ENCODE peak calls at places on chromosome 11, in five cellular contexts. One of them, this sample, is unnamed.
A peak's percentile ranks its signal among the peaks of the same experiment; 100 is the strongest.

GRCh38 chr11:133824593-133824992 is 20.7 kb downstream of the SPATA19 start:
- DNase-seq in T follicular helper cell: no peak
- DNase-seq in stimulated activated CD4-positive, alpha-beta T cell treated with anti-CD3 and anti-CD28 coated beads, Interleukin-2, amount 100 ng/mL, for 4 hours: no peak
- DNase-seq in T-helper 2 cell: no peak
- DNase-seq in NB4: no peak
- DNase-seq in this sample: no peak

GRCh38 chr11:131447268-131447667 is 76.9 kb downstream of the NTM start:
- DNase-seq in T follicular helper cell: no peak
- DNase-seq in stimulated activated CD4-positive, alpha-beta T cell treated with anti-CD3 and anti-CD28 coated beads, Interleukin-2, amount 100 ng/mL, for 4 hours: no peak
- DNase-seq in T-helper 2 cell: no peak
- DNase-seq in NB4: no peak
- DNase-seq in this sample: no peak

GRCh38 chr11:8105133-8105532 is 24.1 kb downstream of the TUB start:
- DNase-seq in T follicular helper cell: no peak
- DNase-seq in stimulated activated CD4-positive, alpha-beta T cell treated with anti-CD3 and anti-CD28 coated beads, Interleukin-2, amount 100 ng/mL, for 4 hours: no peak
- DNase-seq in T-helper 2 cell: no peak
- DNase-seq in NB4: no peak
- DNase-seq in this sample: no peak

GRCh38 chr11:125165111-125165663 is 636 bp downstream of the PKNOX2 start:
- DNase-seq in T follicular helper cell: no peak
- DNase-seq in stimulated activated CD4-positive, alpha-beta T cell treated with anti-CD3 and anti-CD28 coated beads, Interleukin-2, amount 100 ng/mL, for 4 hours: no peak
- DNase-seq in T-helper 2 cell: no peak
- DNase-seq in NB4: peak; percentile 14
- DNase-seq in this sample: no peak

GRCh38 chr11:8841899-8842298 is 69.1 kb upstream of the AKIP1 start:
- DNase-seq in T follicular helper cell: no peak
- DNase-seq in stimulated activated CD4-positive, alpha-beta T cell treated with anti-CD3 and anti-CD28 coated beads, Interleukin-2, amount 100 ng/mL, for 4 hours: no peak
- DNase-seq in T-helper 2 cell: no peak
- DNase-seq in NB4: no peak
- DNase-seq in this sample: no peak

GRCh38 chr11:108289699-108290098 is 66.8 kb downstream of the ATM start:
- DNase-seq in T follicular helper cell: no peak
- DNase-seq in stimulated activated CD4-positive, alpha-beta T cell treated with anti-CD3 and anti-CD28 coated beads, Interleukin-2, amount 100 ng/mL, for 4 hours: no peak
- DNase-seq in T-helper 2 cell: no peak
- DNase-seq in NB4: no peak
- DNase-seq in this sample: no peak

GRCh38 chr11:75760710-75761493 is 7.7 kb upstream of the DGAT2 start:
- DNase-seq in T follicular helper cell: no peak
- DNase-seq in stimulated activated CD4-positive, alpha-beta T cell treated with anti-CD3 and anti-CD28 coated beads, Interleukin-2, amount 100 ng/mL, for 4 hours: no peak
- DNase-seq in T-helper 2 cell: no peak
- DNase-seq in NB4: peak; percentile 67
- DNase-seq in this sample: no peak

GRCh38 chr11:46594383-46594718 is 528 bp upstream of the AMBRA1 start:
- DNase-seq in T follicular helper cell: no peak
- DNase-seq in stimulated activated CD4-positive, alpha-beta T cell treated with anti-CD3 and anti-CD28 coated beads, Interleukin-2, amount 100 ng/mL, for 4 hours: no peak
- DNase-seq in T-helper 2 cell: no peak
- DNase-seq in NB4: no peak
- DNase-seq in this sample: no peak

GRCh38 chr11:95680169-95680929 is 109.2 kb downstream of the FAM76B start:
- DNase-seq in T follicular helper cell: no peak
- DNase-seq in stimulated activated CD4-positive, alpha-beta T cell treated with anti-CD3 and anti-CD28 coated beads, Interleukin-2, amount 100 ng/mL, for 4 hours: no peak
- DNase-seq in T-helper 2 cell: no peak
- DNase-seq in NB4: no peak
- DNase-seq in this sample: no peak

GRCh38 chr11:1652778-1653540 is 23.4 kb downstream of the KRTAP5-5 start:
- DNase-seq in T follicular helper cell: peak; percentile 67
- DNase-seq in stimulated activated CD4-positive, alpha-beta T cell treated with anti-CD3 and anti-CD28 coated beads, Interleukin-2, amount 100 ng/mL, for 4 hours: peak; percentile 59
- DNase-seq in T-helper 2 cell: peak; percentile 69
- DNase-seq in NB4: peak; percentile 56
- DNase-seq in this sample: peak; percentile 75

GRCh38 chr11:12137938-12138731 is 27.7 kb downstream of the MICAL2 start:
- DNase-seq in T follicular helper cell: no peak
- DNase-seq in stimulated activated CD4-positive, alpha-beta T cell treated with anti-CD3 and anti-CD28 coated beads, Interleukin-2, amount 100 ng/mL, for 4 hours: no peak
- DNase-seq in T-helper 2 cell: no peak
- DNase-seq in NB4: no peak
- DNase-seq in this sample: no peak

GRCh38 chr11:75351541-75352416 is at the start of gene ARRB1:
- DNase-seq in T follicular helper cell: peak; percentile 47
- DNase-seq in stimulated activated CD4-positive, alpha-beta T cell treated with anti-CD3 and anti-CD28 coated beads, Interleukin-2, amount 100 ng/mL, for 4 hours: peak; percentile 30
- DNase-seq in T-helper 2 cell: peak; percentile 58
- DNase-seq in NB4: peak; percentile 98
- DNase-seq in this sample: peak; percentile 55

GRCh38 chr11:2555376-2555775 is 110.6 kb downstream of the KCNQ1 start:
- DNase-seq in T follicular helper cell: no peak
- DNase-seq in stimulated activated CD4-positive, alpha-beta T cell treated with anti-CD3 and anti-CD28 coated beads, Interleukin-2, amount 100 ng/mL, for 4 hours: no peak
- DNase-seq in T-helper 2 cell: no peak
- DNase-seq in NB4: no peak
- DNase-seq in this sample: no peak

GRCh38 chr11:30128269-30128932 is 102.4 kb upstream of the FSHB start:
- DNase-seq in T follicular helper cell: no peak
- DNase-seq in stimulated activated CD4-positive, alpha-beta T cell treated with anti-CD3 and anti-CD28 coated beads, Interleukin-2, amount 100 ng/mL, for 4 hours: no peak
- DNase-seq in T-helper 2 cell: no peak
- DNase-seq in NB4: peak; percentile 26
- DNase-seq in this sample: no peak

GRCh38 chr11:110432713-110433392 is 3.1 kb downstream of the FDX1 start:
- DNase-seq in T follicular helper cell: no peak
- DNase-seq in stimulated activated CD4-positive, alpha-beta T cell treated with anti-CD3 and anti-CD28 coated beads, Interleukin-2, amount 100 ng/mL, for 4 hours: no peak
- DNase-seq in T-helper 2 cell: no peak
- DNase-seq in NB4: peak; percentile 19
- DNase-seq in this sample: no peak

GRCh38 chr11:68940651-68941323 is 37.1 kb downstream of the IGHMBP2 start:
- DNase-seq in T follicular helper cell: no peak
- DNase-seq in stimulated activated CD4-positive, alpha-beta T cell treated with anti-CD3 and anti-CD28 coated beads, Interleukin-2, amount 100 ng/mL, for 4 hours: no peak
- DNase-seq in T-helper 2 cell: no peak
- DNase-seq in NB4: no peak
- DNase-seq in this sample: no peak

GRCh38 chr11:14537134-14537599 is 17.0 kb upstream of the PSMA1 start:
- DNase-seq in T follicular helper cell: peak; percentile 15
- DNase-seq in stimulated activated CD4-positive, alpha-beta T cell treated with anti-CD3 and anti-CD28 coated beads, Interleukin-2, amount 100 ng/mL, for 4 hours: peak; percentile 22
- DNase-seq in T-helper 2 cell: peak; percentile 6
- DNase-seq in NB4: peak; percentile 70
- DNase-seq in this sample: peak; percentile 19

GRCh38 chr11:72240461-72241289 is 3.3 kb downstream of the PHOX2A start:
- DNase-seq in T follicular helper cell: no peak
- DNase-seq in stimulated activated CD4-positive, alpha-beta T cell treated with anti-CD3 and anti-CD28 coated beads, Interleukin-2, amount 100 ng/mL, for 4 hours: no peak
- DNase-seq in T-helper 2 cell: no peak
- DNase-seq in NB4: no peak
- DNase-seq in this sample: no peak

GRCh38 chr11:1390603-1391164 is 950 bp downstream of the BRSK2 start:
- DNase-seq in T follicular helper cell: no peak
- DNase-seq in stimulated activated CD4-positive, alpha-beta T cell treated with anti-CD3 and anti-CD28 coated beads, Interleukin-2, amount 100 ng/mL, for 4 hours: no peak
- DNase-seq in T-helper 2 cell: no peak
- DNase-seq in NB4: no peak
- DNase-seq in this sample: no peak

GRCh38 chr11:14304601-14305000 is 54.4 kb downstream of the RRAS2 start:
- DNase-seq in T follicular helper cell: no peak
- DNase-seq in stimulated activated CD4-positive, alpha-beta T cell treated with anti-CD3 and anti-CD28 coated beads, Interleukin-2, amount 100 ng/mL, for 4 hours: no peak
- DNase-seq in T-helper 2 cell: no peak
- DNase-seq in NB4: no peak
- DNase-seq in this sample: no peak

GRCh38 chr11:12909866-12910265 is 99.2 kb upstream of the RASSF10 start:
- DNase-seq in T follicular helper cell: no peak
- DNase-seq in stimulated activated CD4-positive, alpha-beta T cell treated with anti-CD3 and anti-CD28 coated beads, Interleukin-2, amount 100 ng/mL, for 4 hours: no peak
- DNase-seq in T-helper 2 cell: no peak
- DNase-seq in NB4: no peak
- DNase-seq in this sample: no peak

GRCh38 chr11:34427171-34427805 is 11.4 kb upstream of the CAT start:
- DNase-seq in T follicular helper cell: no peak
- DNase-seq in stimulated activated CD4-positive, alpha-beta T cell treated with anti-CD3 and anti-CD28 coated beads, Interleukin-2, amount 100 ng/mL, for 4 hours: no peak
- DNase-seq in T-helper 2 cell: no peak
- DNase-seq in NB4: peak; percentile 98
- DNase-seq in this sample: no peak

GRCh38 chr11:47004595-47005033 is 68.1 kb downstream of the CSTPP1 start:
- DNase-seq in T follicular helper cell: no peak
- DNase-seq in stimulated activated CD4-positive, alpha-beta T cell treated with anti-CD3 and anti-CD28 coated beads, Interleukin-2, amount 100 ng/mL, for 4 hours: no peak
- DNase-seq in T-helper 2 cell: no peak
- DNase-seq in NB4: peak; percentile 81
- DNase-seq in this sample: no peak

GRCh38 chr11:17533782-17534415 is 10.3 kb downstream of the USH1C start:
- DNase-seq in T follicular helper cell: no peak
- DNase-seq in stimulated activated CD4-positive, alpha-beta T cell treated with anti-CD3 and anti-CD28 coated beads, Interleukin-2, amount 100 ng/mL, for 4 hours: no peak
- DNase-seq in T-helper 2 cell: no peak
- DNase-seq in NB4: no peak
- DNase-seq in this sample: no peak

GRCh38 chr11:57800444-57801184 is 39.0 kb downstream of the CTNND1 start:
- DNase-seq in T follicular helper cell: no peak
- DNase-seq in stimulated activated CD4-positive, alpha-beta T cell treated with anti-CD3 and anti-CD28 coated beads, Interleukin-2, amount 100 ng/mL, for 4 hours: no peak
- DNase-seq in T-helper 2 cell: no peak
- DNase-seq in NB4: peak; percentile 75
- DNase-seq in this sample: no peak

GRCh38 chr11:118643142-118643994 is 36.0 kb downstream of the PHLDB1 start:
- DNase-seq in T follicular helper cell: no peak
- DNase-seq in stimulated activated CD4-positive, alpha-beta T cell treated with anti-CD3 and anti-CD28 coated beads, Interleukin-2, amount 100 ng/mL, for 4 hours: no peak
- DNase-seq in T-helper 2 cell: no peak
- DNase-seq in NB4: no peak
- DNase-seq in this sample: no peak

GRCh38 chr11:110026823-110027626 is 66.2 kb upstream of the ZC3H12C start:
- DNase-seq in T follicular helper cell: no peak
- DNase-seq in stimulated activated CD4-positive, alpha-beta T cell treated with anti-CD3 and anti-CD28 coated beads, Interleukin-2, amount 100 ng/mL, for 4 hours: no peak
- DNase-seq in T-helper 2 cell: no peak
- DNase-seq in NB4: peak; percentile 9
- DNase-seq in this sample: no peak

GRCh38 chr11:1834791-1835670 is at the start of gene SYT8:
- DNase-seq in T follicular helper cell: no peak
- DNase-seq in stimulated activated CD4-positive, alpha-beta T cell treated with anti-CD3 and anti-CD28 coated beads, Interleukin-2, amount 100 ng/mL, for 4 hours: no peak
- DNase-seq in T-helper 2 cell: no peak
- DNase-seq in NB4: no peak
- DNase-seq in this sample: no peak

GRCh38 chr11:111520565-111520964 is 6.0 kb downstream of the HOATZ start:
- DNase-seq in T follicular helper cell: no peak
- DNase-seq in stimulated activated CD4-positive, alpha-beta T cell treated with anti-CD3 and anti-CD28 coated beads, Interleukin-2, amount 100 ng/mL, for 4 hours: no peak
- DNase-seq in T-helper 2 cell: no peak
- DNase-seq in NB4: no peak
- DNase-seq in this sample: no peak

GRCh38 chr11:10838906-10839305 is 18.9 kb downstream of the ZBED5 start:
- DNase-seq in T follicular helper cell: no peak
- DNase-seq in stimulated activated CD4-positive, alpha-beta T cell treated with anti-CD3 and anti-CD28 coated beads, Interleukin-2, amount 100 ng/mL, for 4 hours: no peak
- DNase-seq in T-helper 2 cell: no peak
- DNase-seq in NB4: no peak
- DNase-seq in this sample: no peak

GRCh38 chr11:122690801-122691649 is 35.5 kb downstream of the UBASH3B start:
- DNase-seq in T follicular helper cell: no peak
- DNase-seq in stimulated activated CD4-positive, alpha-beta T cell treated with anti-CD3 and anti-CD28 coated beads, Interleukin-2, amount 100 ng/mL, for 4 hours: no peak
- DNase-seq in T-helper 2 cell: no peak
- DNase-seq in NB4: peak; percentile 91
- DNase-seq in this sample: no peak

GRCh38 chr11:61972796-61973602 is 5.6 kb upstream of the FTH1 start:
- DNase-seq in T follicular helper cell: no peak
- DNase-seq in stimulated activated CD4-positive, alpha-beta T cell treated with anti-CD3 and anti-CD28 coated beads, Interleukin-2, amount 100 ng/mL, for 4 hours: no peak
- DNase-seq in T-helper 2 cell: no peak
- DNase-seq in NB4: no peak
- DNase-seq in this sample: no peak

GRCh38 chr11:62443390-62444201 is 24.8 kb downstream of the SCGB1A1 start:
- DNase-seq in T follicular helper cell: no peak
- DNase-seq in stimulated activated CD4-positive, alpha-beta T cell treated with anti-CD3 and anti-CD28 coated beads, Interleukin-2, amount 100 ng/mL, for 4 hours: no peak
- DNase-seq in T-helper 2 cell: no peak
- DNase-seq in NB4: no peak
- DNase-seq in this sample: no peak

GRCh38 chr11:114233755-114234154 is 62.4 kb upstream of the NNMT start:
- DNase-seq in T follicular helper cell: no peak
- DNase-seq in stimulated activated CD4-positive, alpha-beta T cell treated with anti-CD3 and anti-CD28 coated beads, Interleukin-2, amount 100 ng/mL, for 4 hours: no peak
- DNase-seq in T-helper 2 cell: no peak
- DNase-seq in NB4: no peak
- DNase-seq in this sample: no peak

GRCh38 chr11:1237128-1237580 is 14.3 kb downstream of the MUC5B start:
- DNase-seq in T follicular helper cell: no peak
- DNase-seq in stimulated activated CD4-positive, alpha-beta T cell treated with anti-CD3 and anti-CD28 coated beads, Interleukin-2, amount 100 ng/mL, for 4 hours: no peak
- DNase-seq in T-helper 2 cell: no peak
- DNase-seq in NB4: no peak
- DNase-seq in this sample: no peak

GRCh38 chr11:106133529-106133928 is 56.1 kb downstream of the AASDHPPT start:
- DNase-seq in T follicular helper cell: no peak
- DNase-seq in stimulated activated CD4-positive, alpha-beta T cell treated with anti-CD3 and anti-CD28 coated beads, Interleukin-2, amount 100 ng/mL, for 4 hours: no peak
- DNase-seq in T-helper 2 cell: no peak
- DNase-seq in NB4: no peak
- DNase-seq in this sample: no peak

GRCh38 chr11:72308226-72309073 is 64.5 kb upstream of the PHOX2A start:
- DNase-seq in T follicular helper cell: no peak
- DNase-seq in stimulated activated CD4-positive, alpha-beta T cell treated with anti-CD3 and anti-CD28 coated beads, Interleukin-2, amount 100 ng/mL, for 4 hours: no peak
- DNase-seq in T-helper 2 cell: no peak
- DNase-seq in NB4: no peak
- DNase-seq in this sample: no peak

GRCh38 chr11:44858796-44859527 is 91.7 kb downstream of the TP53I11 start:
- DNase-seq in T follicular helper cell: no peak
- DNase-seq in stimulated activated CD4-positive, alpha-beta T cell treated with anti-CD3 and anti-CD28 coated beads, Interleukin-2, amount 100 ng/mL, for 4 hours: no peak
- DNase-seq in T-helper 2 cell: no peak
- DNase-seq in NB4: peak; percentile 31
- DNase-seq in this sample: no peak